ENCODE peak calls at places on chromosomes 3 and 15, in nine cellular contexts. H, J, D, B, E, X, O, Z and W are unnamed samples.

GRCh38 chr3:50008931-50009330 is 69.0 kb downstream of the RBM6 start:
- DNase-seq in E (no peak), X (no peak), J (no peak), D (no peak), Z (no peak), H (no peak), O (no peak), B (no peak), W (no peak)

GRCh38 chr15:79310985-79311900 is at the start of gene TMED3:
- DNase-seq in O (peak; percentile 32), D (peak; percentile 88), H (peak; percentile 96), E (peak; percentile 84), Z (peak; percentile 98), X (peak; percentile 71), B (peak; percentile 88), J (peak; percentile 77), W (peak; percentile 87)

GRCh38 chr3:142574665-142575064 is 3.9 kb downstream of the ATR start:
- DNase-seq in B (no peak), Z (no peak), J (no peak), H (no peak), D (no peak), O (no peak), X (no peak), E (no peak), W (no peak)

GRCh38 chr3:179608931-179609720 is 4.5 kb downstream of the NDUFB5 start:
- DNase-seq in B (peak; percentile 18), X (no peak), Z (peak; percentile 31), E (no peak), O (no peak), H (no peak), D (no peak), J (no peak), W (no peak)

GRCh38 chr15:58741032-58741431 is 8.5 kb downstream of the ADAM10 start:
- DNase-seq in X (no peak), Z (no peak), E (no peak), O (no peak), B (no peak), H (no peak), D (no peak), J (no peak), W (no peak)

GRCh38 chr3:120678984-120679383 is 3.1 kb downstream of the HGD start:
- DNase-seq in D (no peak), O (no peak), E (no peak), Z (peak; percentile 38), J (no peak), B (no peak), H (no peak), X (no peak), W (no peak)

GRCh38 chr3:37202035-37202434 is 27.7 kb upstream of the LRRFIP2 start:
- DNase-seq in J (no peak), H (no peak), O (no peak), X (no peak), D (no peak), B (no peak), E (no peak), Z (no peak), W (no peak)

GRCh38 chr3:149839874-149840273 is 26.9 kb downstream of the RNF13 start:
- DNase-seq in O (no peak), B (no peak), X (no peak), E (no peak), D (no peak), J (no peak), Z (no peak), H (no peak), W (no peak)

GRCh38 chr3:55002416-55002930 is 74.6 kb upstream of the LRTM1 start:
- DNase-seq in B (no peak), D (no peak), X (no peak), O (no peak), E (no peak), J (no peak), Z (no peak), H (no peak), W (no peak)

GRCh38 chr15:40234783-40235182 is 4.1 kb upstream of the PAK6 start:
- DNase-seq in H (no peak), D (no peak), O (no peak), Z (no peak), B (no peak), E (no peak), X (no peak), J (no peak), W (no peak)

GRCh38 chr3:78900879-78901278 is 866.9 kb downstream of the ROBO1 start:
- DNase-seq in Z (no peak), E (no peak), D (no peak), X (no peak), O (no peak), J (no peak), B (no peak), H (no peak), W (no peak)

GRCh38 chr3:189941679-189942078 is 179.0 kb downstream of the P3H2 start:
- DNase-seq in H (no peak), E (no peak), D (no peak), X (no peak), Z (no peak), J (no peak), O (no peak), B (peak; percentile 40), W (no peak)

GRCh38 chr3:75272708-75273107 is 391.4 kb upstream of the FRG2C start:
- DNase-seq in D (no peak), X (no peak), B (no peak), O (no peak), E (no peak), H (no peak), Z (no peak), J (no peak), W (no peak)

GRCh38 chr3:12040902-12041301 is 36.7 kb downstream of the SYN2 start:
- DNase-seq in H (no peak), O (no peak), E (no peak), D (no peak), X (no peak), J (no peak), Z (no peak), B (no peak), W (no peak)

GRCh38 chr15:69939513-69940440 is 157.9 kb downstream of the TLE3 start:
- DNase-seq in H (no peak), E (no peak), O (no peak), X (no peak), D (no peak), J (peak; percentile 10), B (no peak), Z (no peak), W (peak; percentile 80)

GRCh38 chr3:182650568-182651128 is 142.7 kb upstream of the ATP11B start:
- DNase-seq in Z (no peak), E (no peak), D (no peak), O (no peak), B (no peak), J (no peak), H (no peak), X (no peak), W (no peak)

GRCh38 chr3:61628636-61629035 is 67.3 kb downstream of the PTPRG start:
- DNase-seq in H (no peak), D (no peak), Z (no peak), E (no peak), O (no peak), J (no peak), X (no peak), B (no peak), W (no peak)

GRCh38 chr3:41575754-41576153 is 376.4 kb downstream of the CTNNB1 start:
- DNase-seq in J (no peak), H (no peak), D (no peak), O (no peak), X (no peak), B (no peak), E (no peak), Z (no peak), W (no peak)

GRCh38 chr15:44788748-44789147 is 52.4 kb downstream of the TRIM69 start:
- DNase-seq in Z (no peak), D (no peak), O (no peak), E (no peak), X (no peak), J (no peak), B (peak; percentile 71), H (no peak), W (no peak)

GRCh38 chr3:106620646-106621045 is 751.8 kb upstream of the CBLB start:
- DNase-seq in X (no peak), E (no peak), H (no peak), O (no peak), J (no peak), B (no peak), Z (no peak), D (no peak), W (no peak)

GRCh38 chr3:10353160-10353559 is 32.2 kb upstream of the SEC13 start:
- DNase-seq in X (no peak), J (no peak), H (no peak), O (no peak), B (no peak), Z (no peak), E (no peak), D (no peak), W (no peak)

GRCh38 chr3:20043398-20043797 is 3.2 kb downstream of the KAT2B start:
- DNase-seq in J (peak; percentile 83), X (peak; percentile 38), E (peak; percentile 42), H (peak; percentile 46), Z (no peak), O (peak; percentile 85), D (no peak), B (peak; percentile 52), W (no peak)

GRCh38 chr3:159645874-159646273 is 342.8 kb upstream of the IL12A start:
- DNase-seq in H (no peak), X (no peak), O (no peak), Z (no peak), D (no peak), J (no peak), E (no peak), B (no peak), W (no peak)

GRCh38 chr15:25391971-25392733 is 46.7 kb downstream of the UBE3A start:
- DNase-seq in H (no peak), J (no peak), E (no peak), B (no peak), O (no peak), X (no peak), D (no peak), Z (no peak), W (no peak)

GRCh38 chr3:101849714-101850326 is 506 bp downstream of the NFKBIZ start:
- DNase-seq in X (peak; percentile 50), J (peak; percentile 51), B (peak; percentile 71), O (peak; percentile 39), H (no peak), D (peak; percentile 86), Z (peak; percentile 69), E (peak; percentile 65), W (peak; percentile 49)

GRCh38 chr3:4776980-4777581 is 202.2 kb upstream of the BHLHE40 start:
- DNase-seq in H (no peak), D (no peak), E (no peak), X (no peak), Z (no peak), J (no peak), O (peak; percentile 37), B (peak; percentile 19), W (no peak)

GRCh38 chr15:28913171-28913765 is 27.5 kb downstream of the APBA2 start:
- DNase-seq in J (no peak), B (no peak), D (no peak), X (no peak), Z (no peak), H (no peak), O (no peak), E (no peak), W (peak; percentile 51)

GRCh38 chr15:99504071-99504822 is 61.5 kb upstream of the MEF2A start:
- DNase-seq in J (peak; percentile 23), O (no peak), Z (peak; percentile 61), E (no peak), B (peak; percentile 38), H (no peak), D (no peak), X (no peak), W (no peak)

GRCh38 chr3:16452265-16452664 is 61.2 kb downstream of the RFTN1 start:
- DNase-seq in X (no peak), O (no peak), E (no peak), B (no peak), J (no peak), D (no peak), Z (no peak), H (no peak), W (no peak)